ENCODE peak calls at places on chromosomes 5 and 9, in four cellular contexts. One of them, this sample, is unnamed.

GRCh38 chr9:73434826-73435225 is 283.2 kb downstream of the ANXA1 start:
- DNase-seq in GM06990: no peak
- DNase-seq in AG04450: no peak
- DNase-seq in RWPE1: no peak
- DNase-seq in this sample: no peak

GRCh38 chr5:151534345-151534744 is 56.8 kb downstream of the FAT2 start:
- DNase-seq in RWPE1: no peak
- DNase-seq in GM06990: no peak
- DNase-seq in AG04450: no peak
- DNase-seq in this sample: no peak

GRCh38 chr5:150503977-150504620 is 3.8 kb upstream of the NDST1 start:
- DNase-seq in AG04450: no peak
- DNase-seq in GM06990: no peak
- DNase-seq in RWPE1: no peak
- DNase-seq in this sample: no peak

GRCh38 chr5:159156426-159156835 is 52.9 kb downstream of the RNF145 start:
- DNase-seq in AG04450: no peak
- DNase-seq in GM06990: no peak
- DNase-seq in RWPE1: no peak
- DNase-seq in this sample: no peak

GRCh38 chr5:172953776-172954189 is 5.4 kb upstream of the RPL26L1 start:
- DNase-seq in AG04450: peak
- DNase-seq in RWPE1: peak
- DNase-seq in GM06990: no peak
- DNase-seq in this sample: no peak

GRCh38 chr5:74578356-74579044 is 62.0 kb downstream of the ENC1 start:
- DNase-seq in GM06990: peak
- DNase-seq in RWPE1: no peak
- DNase-seq in AG04450: no peak
- DNase-seq in this sample: no peak

GRCh38 chr5:95530441-95530840 is 24.3 kb downstream of the SKIC3 start:
- DNase-seq in RWPE1: peak
- DNase-seq in AG04450: peak
- DNase-seq in GM06990: no peak
- DNase-seq in this sample: no peak

GRCh38 chr5:88824892-88825781 is 57.8 kb downstream of the MEF2C start:
- DNase-seq in GM06990: no peak
- DNase-seq in AG04450: no peak
- DNase-seq in RWPE1: no peak
- DNase-seq in this sample: no peak

GRCh38 chr5:18090177-18090576 is 455.9 kb downstream of the TAF11L14 start:
- DNase-seq in AG04450: no peak
- DNase-seq in RWPE1: no peak
- DNase-seq in GM06990: no peak
- DNase-seq in this sample: no peak

GRCh38 chr5:124207118-124207517 is 539.3 kb downstream of the ZNF608 start:
- DNase-seq in AG04450: no peak
- DNase-seq in GM06990: no peak
- DNase-seq in RWPE1: no peak
- DNase-seq in this sample: no peak

GRCh38 chr5:74624501-74624900 is 16.0 kb downstream of the ENC1 start:
- DNase-seq in AG04450: no peak
- DNase-seq in GM06990: no peak
- DNase-seq in RWPE1: peak
- DNase-seq in this sample: no peak

GRCh38 chr9:92669527-92669889 is 423 bp downstream of the IPPK start:
- DNase-seq in GM06990: peak
- DNase-seq in RWPE1: peak
- DNase-seq in AG04450: no peak
- DNase-seq in this sample: peak

GRCh38 chr9:12818431-12819000 is 43.7 kb downstream of the LURAP1L start:
- DNase-seq in AG04450: no peak
- DNase-seq in RWPE1: no peak
- DNase-seq in GM06990: no peak
- DNase-seq in this sample: no peak

GRCh38 chr5:137696481-137696880 is 39.4 kb downstream of the KLHL3 start:
- DNase-seq in AG04450: no peak
- DNase-seq in RWPE1: no peak
- DNase-seq in GM06990: no peak
- DNase-seq in this sample: no peak

GRCh38 chr5:89083791-89084190 is 200.8 kb upstream of the MEF2C start:
- DNase-seq in GM06990: no peak
- DNase-seq in RWPE1: no peak
- DNase-seq in AG04450: peak
- DNase-seq in this sample: no peak

GRCh38 chr9:15220658-15221310 is 86.2 kb downstream of the TTC39B start:
- DNase-seq in GM06990: no peak
- DNase-seq in AG04450: no peak
- DNase-seq in RWPE1: no peak
- DNase-seq in this sample: no peak

GRCh38 chr5:175588709-175589429 is 69.0 kb upstream of the HRH2 start:
- DNase-seq in AG04450: no peak
- DNase-seq in RWPE1: no peak
- DNase-seq in GM06990: no peak
- DNase-seq in this sample: no peak

GRCh38 chr5:142686968-142687367 is 1.1 kb upstream of the FGF1 start:
- DNase-seq in GM06990: no peak
- DNase-seq in RWPE1: no peak
- DNase-seq in AG04450: no peak
- DNase-seq in this sample: no peak

GRCh38 chr9:111023090-111023489 is 15.2 kb downstream of the LPAR1 start:
- DNase-seq in RWPE1: no peak
- DNase-seq in AG04450: no peak
- DNase-seq in GM06990: no peak
- DNase-seq in this sample: no peak

GRCh38 chr5:145996135-145996534 is 59.8 kb downstream of the SH3RF2 start:
- DNase-seq in AG04450: no peak
- DNase-seq in GM06990: no peak
- DNase-seq in RWPE1: no peak
- DNase-seq in this sample: no peak

GRCh38 chr5:136809382-136809781 is 444.0 kb upstream of the TRPC7 start:
- DNase-seq in GM06990: no peak
- DNase-seq in RWPE1: no peak
- DNase-seq in AG04450: no peak
- DNase-seq in this sample: no peak

GRCh38 chr9:116298249-116298648 is 144.7 kb downstream of the PAPPA start:
- DNase-seq in GM06990: no peak
- DNase-seq in RWPE1: no peak
- DNase-seq in AG04450: no peak
- DNase-seq in this sample: no peak

GRCh38 chr9:76136986-76137385 is 246.5 kb downstream of the PCSK5 start:
- DNase-seq in AG04450: peak
- DNase-seq in GM06990: no peak
- DNase-seq in RWPE1: peak
- DNase-seq in this sample: no peak

GRCh38 chr9:89425024-89425805 is 72.7 kb downstream of the SEMA4D start:
- DNase-seq in GM06990: no peak
- DNase-seq in AG04450: no peak
- DNase-seq in RWPE1: no peak
- DNase-seq in this sample: no peak

GRCh38 chr5:56012281-56012963 is 17.7 kb upstream of the IL6ST start:
- DNase-seq in AG04450: no peak
- DNase-seq in GM06990: no peak
- DNase-seq in RWPE1: no peak
- DNase-seq in this sample: no peak

GRCh38 chr5:74490814-74491213 is 149.7 kb downstream of the ENC1 start:
- DNase-seq in GM06990: peak
- DNase-seq in AG04450: no peak
- DNase-seq in RWPE1: no peak
- DNase-seq in this sample: no peak

GRCh38 chr5:78566747-78567449 is 81.7 kb downstream of the LHFPL2 start:
- DNase-seq in GM06990: peak
- DNase-seq in AG04450: no peak
- DNase-seq in RWPE1: peak
- DNase-seq in this sample: no peak

GRCh38 chr5:113371788-113372196 is 63.0 kb downstream of the TSSK1B start:
- DNase-seq in AG04450: no peak
- DNase-seq in RWPE1: no peak
- DNase-seq in GM06990: no peak
- DNase-seq in this sample: no peak

GRCh38 chr5:79938468-79938867 is 52.6 kb downstream of the MTX3 start:
- DNase-seq in RWPE1: peak
- DNase-seq in GM06990: no peak
- DNase-seq in AG04450: no peak
- DNase-seq in this sample: no peak
- TF ChIP-seq CTCF in RWPE1: no peak
- TF ChIP-seq CTCF in GM06990: no peak
- TF ChIP-seq CTCF in AG04450: no peak
- TF ChIP-seq CTCF in this sample: no peak

GRCh38 chr9:137614631-137615386 is 4.0 kb upstream of the EHMT1 start:
- DNase-seq in RWPE1: no peak
- DNase-seq in AG04450: no peak
- DNase-seq in GM06990: no peak
- DNase-seq in this sample: no peak
- TF ChIP-seq CTCF in RWPE1: no peak
- TF ChIP-seq CTCF in AG04450: no peak
- TF ChIP-seq CTCF in GM06990: no peak
- TF ChIP-seq CTCF in this sample: no peak

DNA sequence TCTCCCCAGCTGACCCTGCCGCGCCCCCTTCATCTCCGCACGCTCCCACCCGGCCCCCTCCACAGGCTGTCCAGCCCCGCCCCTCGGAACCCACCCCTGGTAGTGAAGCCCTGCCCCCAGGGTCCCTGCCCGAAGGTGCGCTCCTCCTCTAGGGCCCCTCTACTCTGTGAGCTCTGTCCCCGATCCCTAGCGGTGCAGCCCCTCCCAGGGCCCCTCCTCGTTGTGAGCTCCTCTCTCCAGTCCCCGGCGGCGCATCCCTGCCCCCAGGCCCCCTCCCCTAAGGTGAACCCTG is 746 bp downstream of the CFAP90 start:
- DNase-seq in RWPE1: no peak
- DNase-seq in GM06990: no peak
- DNase-seq in AG04450: no peak
- DNase-seq in this sample: no peak
- TF ChIP-seq CTCF in RWPE1: no peak
- TF ChIP-seq CTCF in GM06990: no peak
- TF ChIP-seq CTCF in AG04450: no peak
- TF ChIP-seq CTCF in this sample: no peak

GRCh38 chr9:131476777-131477345 is 25.9 kb upstream of the POMT1 start:
- DNase-seq in AG04450: no peak
- DNase-seq in RWPE1: no peak
- DNase-seq in GM06990: no peak
- DNase-seq in this sample: no peak

GRCh38 chr9:131478911-131479310 is 23.8 kb upstream of the POMT1 start:
- DNase-seq in RWPE1: no peak
- DNase-seq in GM06990: no peak
- DNase-seq in AG04450: no peak
- DNase-seq in this sample: no peak

GRCh38 chr9:131477367-131477766 is 25.4 kb upstream of the POMT1 start:
- DNase-seq in RWPE1: no peak
- DNase-seq in AG04450: no peak
- DNase-seq in GM06990: no peak
- DNase-seq in this sample: no peak

GRCh38 chr9:131477816-131478419 is 24.8 kb upstream of the POMT1 start:
- DNase-seq in RWPE1: no peak
- DNase-seq in GM06990: no peak
- DNase-seq in AG04450: no peak
- DNase-seq in this sample: no peak

DNA sequence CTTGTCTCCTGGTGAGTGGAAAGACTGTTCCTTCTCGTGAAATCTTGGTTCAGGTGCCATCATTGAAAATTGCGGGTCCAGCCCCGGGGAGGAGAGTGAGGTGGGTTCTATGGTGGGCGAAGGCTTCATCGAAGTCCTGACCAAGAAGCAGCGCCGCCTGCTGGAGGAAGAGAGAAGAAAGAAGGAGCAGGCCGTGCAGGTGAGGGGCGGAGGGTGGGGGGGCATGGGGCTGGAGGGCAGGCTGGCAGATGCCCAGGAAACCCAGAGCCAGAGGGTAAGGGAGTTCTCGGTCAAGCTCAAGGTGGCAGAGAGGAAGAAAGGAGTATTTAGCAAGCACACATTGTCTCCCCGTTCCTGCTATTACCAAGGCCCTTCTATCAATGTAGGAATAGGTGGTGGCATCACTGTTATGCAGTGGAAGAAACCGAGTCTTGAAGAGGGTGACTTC is 24.3 kb upstream of the POMT1 start:
- DNase-seq in RWPE1: peak
- DNase-seq in AG04450: no peak
- DNase-seq in GM06990: no peak
- DNase-seq in this sample: no peak
- TF ChIP-seq CTCF in RWPE1: peak
- TF ChIP-seq CTCF in AG04450: peak
- TF ChIP-seq CTCF in GM06990: peak
- TF ChIP-seq CTCF in this sample: peak

GRCh38 chr5:92687793-92688467 is 893.1 kb downstream of the NR2F1-AS1 start:
- DNase-seq in RWPE1: peak
- DNase-seq in GM06990: no peak
- DNase-seq in AG04450: peak
- DNase-seq in this sample: no peak
- TF ChIP-seq CTCF in RWPE1: no peak
- TF ChIP-seq CTCF in GM06990: no peak
- TF ChIP-seq CTCF in AG04450: peak
- TF ChIP-seq CTCF in this sample: no peak

GRCh38 chr5:58497956-58498942 is 7.0 kb downstream of the GAPT start:
- DNase-seq in AG04450: peak
- DNase-seq in RWPE1: peak
- DNase-seq in GM06990: no peak
- DNase-seq in this sample: peak
- TF ChIP-seq CTCF in AG04450: peak
- TF ChIP-seq CTCF in RWPE1: peak
- TF ChIP-seq CTCF in GM06990: peak
- TF ChIP-seq CTCF in this sample: peak

DNA sequence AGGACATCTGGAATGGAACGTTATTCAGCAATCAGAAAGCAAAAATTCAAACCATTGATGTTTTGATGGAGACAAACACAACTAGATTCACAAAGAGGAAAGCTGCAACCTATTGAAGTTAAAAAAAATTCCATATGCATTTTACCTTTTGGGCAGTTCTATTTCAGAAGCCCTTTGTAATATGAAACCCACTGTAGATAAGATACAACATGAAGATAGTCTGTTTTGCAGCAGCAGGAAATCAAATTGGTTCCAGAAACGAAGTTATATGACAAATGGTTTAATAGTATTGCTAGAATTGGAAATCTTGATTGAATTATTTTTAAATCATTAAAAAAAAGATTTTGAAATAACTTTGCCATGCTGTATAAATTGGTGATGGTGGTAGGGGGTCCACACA is 872 bp downstream of the LIX1 start:
- DNase-seq in AG04450: no peak
- DNase-seq in RWPE1: no peak
- DNase-seq in GM06990: no peak
- DNase-seq in this sample: no peak
- TF ChIP-seq CTCF in AG04450: no peak
- TF ChIP-seq CTCF in RWPE1: no peak
- TF ChIP-seq CTCF in GM06990: no peak
- TF ChIP-seq CTCF in this sample: no peak

DNA sequence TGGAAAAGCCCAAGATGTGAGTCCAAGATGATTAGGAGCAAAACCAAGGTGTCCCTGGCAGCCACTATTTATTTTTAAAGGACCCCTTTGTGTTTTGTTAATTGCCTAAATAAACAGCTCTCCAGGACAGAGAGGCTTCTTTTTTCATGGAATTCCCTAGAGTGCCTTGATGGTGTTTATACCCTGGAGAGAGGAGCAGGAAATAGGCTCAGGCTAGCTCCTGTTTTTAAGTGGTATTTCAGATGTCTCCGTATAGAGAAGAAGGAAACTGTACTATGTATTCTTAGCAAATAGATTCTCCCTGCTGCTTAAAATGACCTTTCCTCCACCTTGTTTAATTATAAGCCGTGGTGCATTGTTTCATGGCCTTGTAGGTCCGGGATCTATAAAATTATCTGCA is 292.4 kb downstream of the CD180 start:
- DNase-seq in GM06990: no peak
- DNase-seq in AG04450: no peak
- DNase-seq in RWPE1: no peak
- DNase-seq in this sample: no peak
- TF ChIP-seq CTCF in GM06990: no peak
- TF ChIP-seq CTCF in AG04450: no peak
- TF ChIP-seq CTCF in RWPE1: no peak
- TF ChIP-seq CTCF in this sample: no peak